ENCODE peak calls at places on chromosomes 11 and 22, in five cellular contexts. J is gastrocnemius medialis, A is MM.1S, P is psoas muscle, C is A673. Z is an unnamed sample.
A peak's percentile ranks its signal among the peaks of the same experiment; 100 is the strongest.

GRCh38 chr11:76013526-76013925 is 192.8 kb downstream of the WNT11 start:
- DNase-seq in P (no peak), A (no peak), J (no peak), C (no peak), Z (no peak)

GRCh38 chr11:2521081-2521480 is 76.3 kb downstream of the KCNQ1 start:
- DNase-seq in P (peak; percentile 9), J (peak; percentile 0), A (no peak), C (no peak), Z (no peak)

GRCh38 chr11:62544521-62545436 is 1.8 kb downstream of the AHNAK start:
- DNase-seq in P (peak; percentile 39), C (peak; percentile 50), J (peak; percentile 38), A (no peak), Z (no peak)

GRCh38 chr11:69699213-69699612 is 4.6 kb downstream of the FGF19 start:
- DNase-seq in A (no peak), C (no peak), J (no peak), P (no peak), Z (no peak)

GRCh38 chr11:69731110-69731509 is 27.3 kb upstream of the FGF19 start:
- DNase-seq in P (no peak), A (no peak), C (no peak), J (no peak), Z (no peak)

GRCh38 chr11:85737738-85738137 is 51.7 kb upstream of the CCDC89 start:
- DNase-seq in C (no peak), J (no peak), P (no peak), A (no peak), Z (no peak)

GRCh38 chr11:65793144-65793581 is 6.3 kb downstream of the OVOL1 start:
- DNase-seq in C (no peak), J (no peak), A (no peak), P (no peak), Z (no peak)

GRCh38 chr11:9688716-9689511 is 25.0 kb downstream of the SWAP70 start:
- DNase-seq in A (no peak), C (peak; percentile 73), J (no peak), P (no peak), Z (peak; percentile 39)

GRCh38 chr11:27459191-27459590 is 13.4 kb downstream of the LGR4 start:
- DNase-seq in J (no peak), A (no peak), P (no peak), C (no peak), Z (no peak)

GRCh38 chr11:65316979-65317786 is 2.5 kb downstream of the CDC42EP2 start:
- DNase-seq in A (no peak), C (peak; percentile 43), J (peak; percentile 79), P (peak; percentile 82), Z (no peak)

GRCh38 chr11:132466983-132467382 is 1065.3 kb downstream of the OPCML start:
- DNase-seq in J (no peak), C (no peak), A (no peak), P (no peak), Z (peak; percentile 14)

GRCh38 chr11:579830-580601 is 3.7 kb downstream of the PHRF1 start:
- DNase-seq in J (no peak), P (no peak), A (no peak), C (no peak), Z (no peak)

GRCh38 chr11:102780491-102780918 is at the start of gene MMP10:
- DNase-seq in A (no peak), C (peak; percentile 89), J (no peak), P (no peak), Z (peak; percentile 55)

GRCh38 chr11:35330924-35331323 is 88.4 kb downstream of the SLC1A2 start:
- DNase-seq in A (peak; percentile 50), P (no peak), C (no peak), J (no peak), Z (no peak)

GRCh38 chr11:77019976-77020591 is 14.1 kb upstream of the B3GNT6 start:
- DNase-seq in P (no peak), A (no peak), J (no peak), C (no peak), Z (peak; percentile 32)

GRCh38 chr11:10376061-10376460 is 71.2 kb downstream of the ADM start:
- DNase-seq in J (no peak), P (no peak), C (no peak), A (no peak), Z (peak; percentile 47)

GRCh38 chr11:68325894-68326220 is 13.5 kb downstream of the LRP5 start:
- DNase-seq in P (no peak), C (no peak), J (no peak), A (no peak), Z (no peak)

GRCh38 chr11:15737326-15737725 is 619.0 kb downstream of the SOX6 start:
- DNase-seq in C (no peak), P (no peak), A (no peak), J (no peak), Z (no peak)

GRCh38 chr11:118219244-118219643 is 5.6 kb downstream of the JAML start:
- DNase-seq in P (no peak), C (no peak), A (no peak), J (no peak), Z (no peak)

GRCh38 chr22:22884888-22885840 is 2.5 kb upstream of the IGLL5 start:
- DNase-seq in J (no peak), A (peak; percentile 92), C (no peak), P (no peak), Z (no peak)

GRCh38 chr22:46092011-46092410 is 58.3 kb upstream of the PPARA start:
- DNase-seq in C (no peak), J (no peak), A (no peak), P (peak; percentile 5), Z (no peak)

GRCh38 chr22:46091277-46091977 is 58.9 kb upstream of the PPARA start:
- DNase-seq in J (peak; percentile 14), A (no peak), C (no peak), P (peak; percentile 11), Z (no peak)

GRCh38 chr22:46094676-46095075 is 55.6 kb upstream of the PPARA start:
- DNase-seq in A (no peak), J (no peak), C (no peak), P (no peak), Z (no peak)

GRCh38 chr22:46093796-46094195 is 56.5 kb upstream of the PPARA start:
- DNase-seq in C (no peak), A (no peak), P (no peak), J (no peak), Z (no peak)

DNA sequence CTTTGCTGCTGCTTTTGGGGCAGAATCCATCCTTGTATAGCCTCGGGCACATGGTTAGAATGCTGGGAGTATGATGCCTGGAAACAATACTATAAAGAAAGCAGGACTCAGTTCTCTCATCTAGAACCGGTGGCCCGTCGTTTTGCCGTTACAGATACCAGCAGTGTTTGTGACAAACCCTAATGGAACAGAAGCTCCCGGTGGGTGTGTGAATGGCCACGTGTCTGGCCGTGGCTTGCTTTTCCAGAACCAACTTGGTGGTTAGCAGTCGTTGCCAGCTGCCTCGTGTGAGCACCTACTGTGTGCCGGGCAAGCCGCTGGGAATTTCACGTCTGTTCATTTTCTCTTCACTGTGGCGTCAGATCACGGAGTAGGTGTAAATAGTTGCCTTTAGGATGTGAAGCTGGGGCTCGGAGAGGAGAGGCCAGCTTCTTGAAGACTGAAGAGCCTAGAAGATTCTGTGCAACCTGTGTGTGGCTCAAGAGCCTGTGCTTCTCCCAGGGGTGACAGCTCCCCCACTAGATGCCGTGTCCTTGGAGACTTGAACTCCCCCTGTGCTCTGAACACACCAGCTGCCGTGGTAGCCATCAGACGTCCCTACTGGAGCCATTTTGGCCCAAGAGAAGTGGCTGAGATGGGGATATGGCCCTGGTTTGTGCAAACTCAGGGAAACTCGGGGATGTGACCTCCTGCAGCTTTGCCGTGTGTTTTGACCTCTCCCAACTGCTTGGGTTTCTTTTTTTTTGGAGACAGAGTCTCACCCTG is 57.5 kb upstream of the PPARA start:
- DNase-seq in C (no peak), J (peak; percentile 30), P (peak; percentile 16), A (no peak), Z (no peak)
- H3K4me1 ChIP-seq in C (peaks cover 27% of the 10 kb centered on the region), J (peaks cover 77% of the 10 kb centered on the region), P (peaks cover 89% of the 10 kb centered on the region), A (no peaks in the 10 kb centered on the region), Z (no peaks in the 10 kb centered on the region)

GRCh38 chr22:18984564-18984963 is 48.5 kb upstream of the PRODH start:
- DNase-seq in J (no peak), C (no peak), P (no peak), A (no peak), Z (no peak)

GRCh38 chr22:18988958-18989357 is 52.9 kb upstream of the PRODH start:
- DNase-seq in C (no peak), J (no peak), P (no peak), A (no peak), Z (no peak)

GRCh38 chr22:18985761-18986160 is 49.7 kb upstream of the PRODH start:
- DNase-seq in A (no peak), J (no peak), C (no peak), P (no peak), Z (no peak)

GRCh38 chr22:18990355-18991137 is 54.5 kb upstream of the PRODH start:
- DNase-seq in J (no peak), A (peak; percentile 64), P (no peak), C (no peak), Z (no peak)

GRCh38 chr22:18987765-18988164 is 51.7 kb upstream of the PRODH start:
- DNase-seq in A (no peak), P (no peak), J (no peak), C (peak; percentile 46), Z (peak; percentile 35)
- TF ChIP-seq CTCF in A (peak; percentile 29), P (peak; percentile 14), J (no peak), C (peak; percentile 56), Z (peak; percentile 51)

DNA sequence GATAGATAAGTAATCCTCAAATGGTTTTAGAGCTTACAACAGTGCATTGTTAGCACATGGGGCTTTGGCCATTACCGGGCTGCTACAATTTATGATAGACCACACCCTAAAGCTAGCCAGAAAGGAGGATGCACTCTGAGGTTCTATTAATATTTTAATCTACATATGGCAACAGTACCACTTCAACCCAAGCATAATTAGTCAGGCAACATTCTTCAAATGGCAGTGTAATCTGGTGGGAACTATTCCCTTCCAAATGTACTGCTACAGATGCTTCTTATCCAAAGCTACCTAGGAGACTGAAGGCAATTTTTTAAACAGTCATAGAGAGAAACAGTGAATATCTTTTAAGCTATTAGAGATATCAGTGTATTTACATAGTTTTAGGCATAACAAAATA is 697.6 kb downstream of the KCNA4 start:
- DNase-seq in P (no peak), A (no peak), J (no peak), C (no peak), Z (no peak)
- H3K4me1 ChIP-seq in P (no peaks in the 10 kb centered on the region), A (no peaks in the 10 kb centered on the region), J (no peaks in the 10 kb centered on the region), C (no peaks in the 10 kb centered on the region), Z (no peaks in the 10 kb centered on the region)

GRCh38 chr11:116193321-116194114 is 579.3 kb downstream of the BUD13 start:
- DNase-seq in P (no peak), J (no peak), A (no peak), C (peak; percentile 86), Z (peak; percentile 68)
- TF ChIP-seq CTCF in P (no peak), J (no peak), A (no peak), C (peak; percentile 26), Z (peak; percentile 22)

DNA sequence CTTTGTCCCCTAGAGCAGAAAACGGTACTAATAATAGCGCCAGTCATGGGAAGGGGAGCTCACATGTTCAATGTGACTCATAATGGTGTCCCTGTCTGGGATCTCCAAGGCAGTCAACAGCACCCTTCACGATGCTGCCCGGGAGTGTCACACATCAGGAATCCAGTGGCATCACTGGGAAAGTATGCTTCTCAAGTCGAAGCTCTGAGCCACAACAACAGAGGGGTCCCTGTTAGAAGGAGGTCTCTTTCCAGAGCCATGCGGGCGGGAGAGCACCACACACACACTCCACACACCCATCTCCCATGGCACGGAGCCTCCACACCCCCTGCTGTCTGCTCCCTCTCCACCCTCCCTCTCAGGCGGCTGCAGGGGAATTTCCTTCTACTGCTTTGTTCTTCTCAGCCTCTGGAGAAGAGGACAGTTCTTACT is 119.7 kb downstream of the ETS1 start:
- DNase-seq in A (no peak), C (peak; percentile 24), J (peak; percentile 59), P (peak; percentile 49), Z (peak; percentile 78)
- H3K4me1 ChIP-seq in A (peaks cover 53% of the 10 kb centered on the region), C (no peaks in the 10 kb centered on the region), J (peaks cover 47% of the 10 kb centered on the region), P (peaks cover 23% of the 10 kb centered on the region), Z (peaks cover 18% of the 10 kb centered on the region)

GRCh38 chr11:71120346-71120963 is 131.9 kb downstream of the SHANK2 start:
- DNase-seq in C (peak; percentile 21), P (no peak), A (no peak), J (no peak), Z (peak; percentile 61)
- TF ChIP-seq CTCF in C (peak; percentile 24), P (no peak), A (peak; percentile 6), J (no peak), Z (peak; percentile 27)